ENCODE peak calls at places on chromosomes 3 and 15, in eight cellular contexts. V, E, S, O, F, R, I and U are unnamed samples.

GRCh38 chr3:188746291-188746783 is 425.4 kb upstream of the TPRG1 start:
- DNase-seq in E (no peak), I (no peak), V (no peak), F (no peak), R (no peak), O (no peak), S (no peak), U (no peak)

GRCh38 chr15:32852771-32853170 is 135.0 kb downstream of the GREM1 start:
- DNase-seq in I (no peak), V (no peak), O (no peak), R (no peak), S (no peak), F (no peak), E (no peak), U (no peak)

GRCh38 chr3:64612082-64612860 is 75.5 kb downstream of the ADAMTS9 start:
- DNase-seq in E (peak), V (no peak), S (no peak), F (no peak), R (no peak), O (no peak), I (no peak), U (no peak)

GRCh38 chr3:109136533-109136932 is at the start of gene C3orf85:
- DNase-seq in V (no peak), E (no peak), R (no peak), S (no peak), O (no peak), I (no peak), F (no peak), U (no peak)

GRCh38 chr3:86702381-86702958 is 288.5 kb downstream of the VGLL3 start:
- DNase-seq in O (no peak), E (no peak), I (no peak), F (no peak), S (no peak), V (no peak), R (no peak), U (no peak)

GRCh38 chr3:52053307-52054304 is 2.8 kb downstream of the DUSP7 start:
- DNase-seq in F (no peak), R (peak), O (peak), S (peak), V (no peak), I (no peak), E (no peak), U (no peak)

GRCh38 chr3:14448756-14449728 is 46.6 kb downstream of the SLC6A6 start:
- DNase-seq in S (no peak), V (no peak), F (no peak), R (no peak), O (no peak), E (no peak), I (no peak), U (no peak)

GRCh38 chr15:92451225-92451825 is 57.6 kb downstream of the ST8SIA2 start:
- DNase-seq in E (no peak), V (no peak), F (no peak), S (no peak), O (no peak), I (no peak), R (no peak), U (no peak)

GRCh38 chr15:31373970-31374369 is 47.3 kb downstream of the KLF13 start:
- DNase-seq in S (no peak), I (no peak), V (no peak), R (no peak), O (no peak), E (no peak), F (no peak), U (no peak)

GRCh38 chr3:111434941-111435622 is 106.9 kb upstream of the CD96 start:
- DNase-seq in O (no peak), E (no peak), R (no peak), F (no peak), V (no peak), I (no peak), S (no peak), U (no peak)

GRCh38 chr15:58285921-58286278 is 145.9 kb upstream of the LIPC start:
- DNase-seq in R (no peak), V (no peak), F (no peak), E (no peak), S (no peak), O (no peak), I (no peak), U (no peak)

GRCh38 chr15:69307939-69308338 is 9.2 kb downstream of the PAQR5 start:
- DNase-seq in O (no peak), V (no peak), E (no peak), R (no peak), F (no peak), I (no peak), S (no peak), U (no peak)

GRCh38 chr3:45640091-45640507 is 45.5 kb downstream of the LIMD1 start:
- DNase-seq in E (no peak), V (no peak), O (no peak), S (no peak), F (no peak), R (no peak), I (no peak), U (peak)

GRCh38 chr3:27535809-27536392 is 51.7 kb upstream of the SLC4A7 start:
- DNase-seq in I (no peak), S (no peak), E (no peak), V (no peak), O (no peak), R (no peak), F (no peak), U (no peak)

GRCh38 chr15:67109141-67110034 is 44.0 kb downstream of the SMAD3 start:
- DNase-seq in I (no peak), E (peak), R (no peak), O (no peak), F (peak), S (no peak), V (peak), U (no peak)

GRCh38 chr15:98177950-98178848 is 217.7 kb downstream of the ARRDC4 start:
- DNase-seq in F (peak), R (peak), O (peak), V (no peak), S (peak), I (peak), E (peak), U (no peak)

GRCh38 chr15:65040461-65040860 is 4.7 kb upstream of the SLC51B start:
- DNase-seq in S (no peak), V (no peak), O (no peak), I (no peak), R (no peak), F (no peak), E (no peak), U (no peak)

GRCh38 chr15:63517202-63517601 is 12.8 kb downstream of the USP3 start:
- DNase-seq in O (no peak), S (no peak), F (no peak), V (no peak), E (no peak), R (no peak), I (no peak), U (no peak)

GRCh38 chr15:85302271-85302670 is 78.1 kb upstream of the AKAP13 start:
- DNase-seq in F (no peak), E (no peak), I (no peak), O (no peak), S (no peak), V (no peak), R (no peak), U (no peak)

GRCh38 chr3:52498134-52499054 is 3.3 kb downstream of the STAB1 start:
- DNase-seq in V (peak), F (no peak), R (no peak), I (no peak), S (no peak), O (no peak), E (peak), U (peak)

GRCh38 chr3:4822568-4822967 is 156.7 kb upstream of the BHLHE40 start:
- DNase-seq in R (no peak), F (no peak), S (no peak), V (no peak), I (no peak), O (no peak), E (no peak), U (no peak)

GRCh38 chr15:89559865-89560264 is 15.4 kb upstream of the TICRR start:
- DNase-seq in O (no peak), S (no peak), V (no peak), E (no peak), I (no peak), R (no peak), F (no peak), U (no peak)

GRCh38 chr3:107542665-107543064 is 19.9 kb downstream of the BBX start:
- DNase-seq in S (no peak), R (no peak), O (no peak), I (no peak), E (no peak), V (no peak), F (no peak), U (no peak)

GRCh38 chr3:111667621-111668239 is 72.6 kb upstream of the ZBED2 start:
- DNase-seq in O (no peak), V (peak), I (no peak), R (no peak), F (no peak), S (peak), E (peak), U (peak)

GRCh38 chr15:76327191-76328105 is 9.1 kb upstream of the ISL2 start:
- DNase-seq in V (no peak), S (no peak), E (no peak), R (no peak), O (no peak), F (no peak), I (no peak), U (no peak)

GRCh38 chr15:58212909-58213526 is 74.8 kb downstream of the AQP9 start:
- DNase-seq in S (no peak), R (no peak), V (no peak), I (no peak), O (peak), F (peak), E (no peak), U (no peak)

GRCh38 chr15:92009162-92009561 is 155.7 kb downstream of the SLCO3A1 start:
- DNase-seq in R (no peak), O (no peak), E (no peak), F (no peak), I (no peak), V (no peak), S (no peak), U (no peak)

GRCh38 chr3:153624310-153625030 is 462.4 kb downstream of the RAP2B start:
- DNase-seq in I (no peak), R (no peak), S (peak), V (no peak), F (no peak), O (no peak), E (no peak), U (no peak)

GRCh38 chr3:133570937-133571320 is 2.6 kb upstream of the CDV3 start:
- DNase-seq in R (no peak), E (no peak), F (no peak), O (no peak), S (no peak), V (no peak), I (no peak), U (no peak)

GRCh38 chr3:111712294-111713180 is 117.4 kb upstream of the ZBED2 start:
- DNase-seq in S (no peak), V (no peak), E (peak), R (no peak), F (no peak), I (no peak), O (no peak), U (no peak)

GRCh38 chr3:109806929-109807328 is 469.6 kb upstream of the DPPA4 start:
- DNase-seq in R (no peak), F (no peak), O (no peak), V (no peak), E (no peak), I (no peak), S (peak), U (peak)

GRCh38 chr15:43954181-43954621 is 127.4 kb downstream of the WDR76 start:
- DNase-seq in F (no peak), O (no peak), R (no peak), E (no peak), I (no peak), S (no peak), V (no peak), U (no peak)